ENCODE peak calls at places on chromosome 22, in eight cellular contexts. A, W, O, U, N, B, H and Z are unnamed samples.

GRCh38 chr22:32218470-32218869 is 13.6 kb upstream of the RFPL2 start:
- DNase-seq in H (no peak), U (no peak), A (no peak), W (no peak), B (peak), N (no peak), O (no peak), Z (no peak)

GRCh38 chr22:50563410-50564160 is 866 bp upstream of the SYCE3 start:
- DNase-seq in B (no peak), O (no peak), H (no peak), W (no peak), A (no peak), N (peak), U (no peak), Z (no peak)

GRCh38 chr22:37241351-37242142 is 2.5 kb downstream of the RAC2 start:
- DNase-seq in U (peak), H (no peak), B (peak), O (no peak), W (no peak), N (no peak), A (no peak), Z (no peak)

GRCh38 chr22:37233751-37234631 is 10.1 kb downstream of the RAC2 start:
- DNase-seq in O (no peak), A (no peak), N (no peak), B (no peak), H (no peak), W (no peak), U (peak), Z (no peak)

GRCh38 chr22:49576241-49577141 is 251.2 kb downstream of the BRD1 start:
- DNase-seq in W (no peak), A (no peak), U (no peak), B (no peak), H (no peak), O (no peak), N (no peak), Z (no peak)

GRCh38 chr22:28016781-28017557 is 97.9 kb upstream of the PITPNB start:
- DNase-seq in O (no peak), W (no peak), U (no peak), B (peak), H (no peak), N (no peak), A (peak), Z (no peak)

GRCh38 chr22:31128156-31128555 is 5.4 kb downstream of the INPP5J start:
- DNase-seq in U (no peak), W (no peak), B (no peak), N (no peak), H (no peak), O (no peak), A (no peak), Z (no peak)

GRCh38 chr22:48477031-48477721 is 1350.5 kb downstream of the BRD1 start:
- DNase-seq in N (no peak), W (no peak), H (peak), O (no peak), B (peak), A (no peak), U (no peak), Z (no peak)

GRCh38 chr22:18968011-18968749 is 32.1 kb upstream of the PRODH start:
- DNase-seq in W (no peak), O (no peak), B (no peak), H (no peak), N (peak), A (no peak), U (no peak), Z (peak)

GRCh38 chr22:43446881-43447280 is 35.1 kb downstream of the MPPED1 start:
- DNase-seq in W (no peak), H (no peak), N (no peak), O (peak), B (no peak), A (no peak), U (no peak), Z (no peak)

GRCh38 chr22:41815716-41816115 is 15.2 kb downstream of the CCDC134 start:
- DNase-seq in H (no peak), A (no peak), U (no peak), O (no peak), B (no peak), W (no peak), N (no peak), Z (no peak)
- TF ChIP-seq CTCF in H (no peak), A (no peak), U (no peak), O (no peak), B (no peak), W (no peak), N (no peak), Z (no peak)

GRCh38 chr22:25896098-25896497 is 154.1 kb downstream of the MYO18B start:
- DNase-seq in B (no peak), W (no peak), U (no peak), H (no peak), N (peak), O (no peak), A (no peak), Z (no peak)
- TF ChIP-seq CTCF in B (no peak), W (no peak), U (no peak), H (no peak), N (peak), O (no peak), A (no peak), Z (peak)

DNA sequence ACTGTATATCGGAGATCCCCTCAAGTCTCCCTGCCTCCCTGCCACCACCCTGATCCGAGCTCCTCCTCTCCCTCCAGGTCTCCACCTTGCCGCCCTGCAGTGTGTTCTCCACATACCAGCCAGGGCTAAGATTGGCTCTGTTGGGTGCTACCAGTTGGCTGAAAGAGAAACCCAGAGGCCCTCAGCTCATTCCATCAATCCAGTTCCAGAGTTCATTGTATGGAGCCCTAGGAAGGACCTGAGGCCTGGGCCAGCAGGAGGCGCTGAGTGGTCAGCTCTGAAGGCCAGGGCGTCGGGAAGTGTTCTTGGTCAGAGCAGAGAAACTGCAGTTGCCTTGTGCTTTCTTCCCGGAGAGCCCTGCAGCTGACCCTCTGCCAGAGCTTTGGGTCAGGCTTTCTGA is 2.2 kb upstream of the TOP3B start:
- DNase-seq in U (no peak), B (no peak), A (no peak), W (no peak), H (no peak), O (no peak), N (peak), Z (no peak)
- TF ChIP-seq CTCF in U (no peak), B (no peak), A (no peak), W (no peak), H (no peak), O (no peak), N (peak), Z (peak)

GRCh38 chr22:17537155-17537554 is 26.1 kb upstream of the SLC25A18 start:
- DNase-seq in W (no peak), A (no peak), O (no peak), H (no peak), U (no peak), N (no peak), B (no peak), Z (no peak)

GRCh38 chr22:17542452-17542851 is 20.8 kb upstream of the SLC25A18 start:
- DNase-seq in N (no peak), U (no peak), H (no peak), B (no peak), W (no peak), A (no peak), O (no peak), Z (no peak)

GRCh38 chr22:17536269-17536668 is 27.0 kb upstream of the SLC25A18 start:
- DNase-seq in N (peak), O (no peak), W (no peak), A (no peak), B (no peak), U (no peak), H (no peak), Z (no peak)

GRCh38 chr22:17541476-17541875 is 21.8 kb upstream of the SLC25A18 start:
- DNase-seq in N (no peak), A (no peak), O (no peak), B (no peak), U (no peak), H (no peak), W (no peak), Z (no peak)

DNA sequence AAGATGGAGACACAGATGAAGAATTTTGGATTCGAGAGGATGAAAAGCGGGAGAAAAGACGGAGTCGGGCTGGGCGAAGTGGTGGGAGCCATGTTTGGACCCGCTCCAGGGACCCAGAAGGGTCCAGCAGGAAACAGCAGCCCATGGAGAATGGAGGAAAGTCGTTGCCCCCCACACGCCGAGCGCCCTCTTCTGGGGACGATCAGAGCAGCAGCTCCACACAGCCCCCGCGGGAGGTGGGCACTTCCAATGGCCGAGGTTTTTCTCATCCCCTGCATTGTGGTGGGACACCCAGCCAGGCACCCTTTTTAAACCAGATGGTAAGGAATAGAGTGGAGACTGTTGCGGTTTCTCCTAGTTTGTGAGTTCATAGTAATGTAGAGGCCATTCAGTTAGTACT is 22.8 kb upstream of the SLC25A18 start:
- DNase-seq in N (peak), O (no peak), B (no peak), U (no peak), A (no peak), W (no peak), H (no peak), Z (no peak)
- TF ChIP-seq CTCF in N (peak), O (no peak), B (no peak), U (no peak), A (no peak), W (no peak), H (no peak), Z (no peak)

DNA sequence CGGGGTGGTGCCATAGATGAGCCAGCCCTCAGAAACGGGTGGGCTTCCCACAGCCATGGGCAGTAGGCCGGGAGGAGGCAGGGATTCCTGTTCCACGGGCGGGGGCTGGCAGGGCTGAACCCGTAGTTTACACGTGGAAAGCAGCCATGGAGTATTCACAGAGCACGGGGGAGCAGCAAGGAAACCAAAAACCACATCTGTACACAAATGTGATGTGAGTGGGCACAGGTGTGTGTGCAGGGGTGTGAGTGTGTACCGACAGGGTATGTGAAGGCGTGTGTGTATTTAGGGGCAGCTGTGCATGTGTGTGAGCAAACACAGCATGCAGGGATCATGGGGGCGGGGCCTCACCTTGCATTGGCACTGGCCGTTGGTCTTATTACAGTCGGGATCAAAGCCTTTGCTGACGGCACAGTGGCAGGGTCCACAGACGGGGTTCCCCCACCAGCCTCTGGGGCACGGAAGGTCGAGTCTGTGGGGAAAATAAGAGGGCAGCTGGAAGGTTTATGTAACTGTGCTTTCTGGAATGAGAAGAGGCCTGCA is 58.3 kb downstream of the TRMU start:
- DNase-seq in O (no peak), A (no peak), B (no peak), W (no peak), H (no peak), N (no peak), U (no peak), Z (no peak)
- TF ChIP-seq CTCF in O (no peak), A (no peak), B (no peak), W (no peak), H (no peak), N (no peak), U (no peak), Z (no peak)

GRCh38 chr22:47335958-47336357 is 573.5 kb downstream of the TBC1D22A start:
- DNase-seq in B (no peak), W (no peak), A (no peak), O (no peak), H (no peak), N (no peak), U (no peak), Z (no peak)
- TF ChIP-seq CTCF in B (no peak), W (no peak), A (no peak), O (no peak), H (no peak), N (no peak), U (no peak), Z (no peak)

DNA sequence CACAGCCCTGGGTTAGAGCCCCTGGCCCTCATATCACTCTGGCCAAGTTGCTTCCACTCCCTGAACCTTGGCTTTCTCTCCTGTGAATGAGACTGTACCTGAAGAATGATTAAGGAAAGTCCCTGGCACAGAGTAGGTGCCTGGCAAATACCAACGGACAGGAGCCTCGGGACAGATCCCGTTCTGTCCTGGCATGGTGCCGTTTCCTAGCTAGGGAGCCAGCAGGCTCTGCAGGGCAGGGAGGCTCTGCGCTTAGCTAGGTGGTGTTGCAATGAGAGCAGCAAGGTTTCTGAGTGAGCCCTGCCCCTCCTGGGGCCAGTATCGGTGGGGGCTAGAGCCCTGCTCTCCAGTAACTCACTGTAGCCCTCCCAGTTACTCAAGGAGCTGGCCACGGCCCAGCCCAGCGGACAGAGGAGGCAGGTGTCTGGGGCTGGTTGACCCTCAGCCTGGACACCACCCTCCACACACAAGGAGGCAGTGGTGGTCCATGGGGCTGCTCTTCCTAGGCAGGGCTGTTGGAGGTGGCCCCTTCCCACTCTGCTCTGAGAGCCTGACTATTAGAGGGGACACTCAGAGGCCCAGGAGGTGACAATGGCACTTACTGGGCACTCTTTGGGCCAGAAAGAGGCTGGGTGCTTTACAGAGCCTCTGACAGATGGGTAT is 74.4 kb downstream of the NFAM1 start:
- DNase-seq in N (no peak), B (peak), U (no peak), W (no peak), A (no peak), O (peak), H (no peak), Z (no peak)
- TF ChIP-seq CTCF in N (no peak), B (no peak), U (no peak), W (no peak), A (no peak), O (no peak), H (no peak), Z (no peak)

GRCh38 chr22:36177160-36177559 is 16.6 kb upstream of the APOL3 start:
- DNase-seq in U (no peak), W (no peak), N (no peak), H (no peak), B (no peak), A (no peak), O (no peak), Z (no peak)

GRCh38 chr22:36180928-36181327 is 20.4 kb upstream of the APOL3 start:
- DNase-seq in N (no peak), H (no peak), B (no peak), A (no peak), U (no peak), W (no peak), O (no peak), Z (no peak)

GRCh38 chr22:36180038-36180880 is 19.7 kb upstream of the APOL3 start:
- DNase-seq in B (peak), W (peak), N (peak), H (peak), U (peak), A (peak), O (peak), Z (peak)

GRCh38 chr22:36171941-36172340 is 11.4 kb upstream of the APOL3 start:
- DNase-seq in W (no peak), N (peak), B (no peak), O (no peak), U (no peak), A (no peak), H (no peak), Z (no peak)

DNA sequence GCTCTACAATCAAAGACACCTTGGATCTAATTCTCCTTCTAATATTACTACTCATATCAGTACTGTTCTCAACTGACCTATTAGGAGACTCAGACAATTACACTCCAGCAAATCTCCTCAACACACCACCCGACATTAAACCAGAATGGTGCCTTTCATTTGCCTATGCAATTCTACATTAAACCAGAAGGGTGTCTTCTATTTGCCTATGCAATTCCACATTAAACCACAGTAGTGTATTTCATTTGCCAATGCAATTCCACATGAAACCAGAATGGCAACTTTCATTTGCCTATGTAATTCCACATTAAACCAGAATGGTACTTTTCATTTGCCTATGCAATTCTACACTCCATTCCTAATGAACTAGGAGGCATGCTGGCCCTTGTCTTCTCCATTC is 15.3 kb upstream of the APOL3 start:
- DNase-seq in U (no peak), H (no peak), W (no peak), O (no peak), N (peak), B (no peak), A (no peak), Z (no peak)
- TF ChIP-seq CTCF in U (no peak), H (no peak), W (no peak), O (no peak), N (peak), B (no peak), A (no peak), Z (peak)

GRCh38 chr22:46538816-46539163 is 1.4 kb upstream of the CELSR1 start:
- DNase-seq in U (no peak), B (no peak), W (no peak), N (no peak), H (no peak), O (no peak), A (no peak), Z (no peak)
- TF ChIP-seq CTCF in U (no peak), B (no peak), W (no peak), N (no peak), H (no peak), O (no peak), A (no peak), Z (no peak)